ENCODE peak calls at places on chromosome 15, in eight cellular contexts. E, U, R, W, X, P, B and L are unnamed samples.
A peak's percentile ranks its signal among the peaks of the same experiment; 100 is the strongest.

GRCh38 chr15:57586661-57587404 is 4.9 kb upstream of the MYZAP start:
- DNase-seq in E (no peak), U (no peak), R (no peak), W (no peak), X (no peak), P (no peak), B (no peak), L (no peak)

GRCh38 chr15:75069301-75069925 is 46.0 kb downstream of the PPCDC start:
- DNase-seq in E (no peak), U (no peak), R (no peak), W (no peak), X (no peak), P (no peak), B (no peak), L (no peak)

GRCh38 chr15:35289029-35289617 is 204.0 kb upstream of the NANOGP8 start:
- DNase-seq in E (peak; percentile 39), U (no peak), R (no peak), W (peak; percentile 74), X (peak; percentile 81), P (no peak), B (peak; percentile 73), L (peak; percentile 47)

GRCh38 chr15:66619152-66619903 is 53.5 kb upstream of the LCTL start:
- DNase-seq in E (peak; percentile 35), U (peak; percentile 85), R (peak; percentile 66), W (peak; percentile 80), X (peak; percentile 90), P (peak; percentile 78), B (peak; percentile 69), L (no peak)

GRCh38 chr15:80095511-80095910 is 36.0 kb downstream of the ZFAND6 start:
- DNase-seq in E (no peak), U (no peak), R (no peak), W (no peak), X (no peak), P (no peak), B (no peak), L (no peak)

GRCh38 chr15:55289011-55289572 is 521 bp downstream of the RAB27A start:
- DNase-seq in E (no peak), U (peak; percentile 39), R (peak; percentile 37), W (peak; percentile 40), X (peak; percentile 75), P (no peak), B (peak; percentile 18), L (no peak)

GRCh38 chr15:35470441-35470840 is 75.5 kb downstream of the DPH6 start:
- DNase-seq in E (no peak), U (no peak), R (no peak), W (no peak), X (no peak), P (no peak), B (no peak), L (no peak)

GRCh38 chr15:65979316-65979715 is 110.0 kb downstream of the RAB11A start:
- DNase-seq in E (no peak), U (no peak), R (no peak), W (no peak), X (peak; percentile 5), P (no peak), B (no peak), L (no peak)

GRCh38 chr15:41620536-41621199 is 39.5 kb upstream of the MGA start:
- DNase-seq in E (no peak), U (no peak), R (no peak), W (no peak), X (no peak), P (no peak), B (no peak), L (no peak)

GRCh38 chr15:74783072-74783807 is 1.4 kb downstream of the CSK start:
- DNase-seq in E (no peak), U (no peak), R (no peak), W (no peak), X (peak; percentile 65), P (no peak), B (no peak), L (no peak)

GRCh38 chr15:41476416-41477048 is 17.1 kb upstream of the ITPKA start:
- DNase-seq in E (no peak), U (no peak), R (peak; percentile 35), W (no peak), X (peak; percentile 30), P (no peak), B (no peak), L (no peak)

GRCh38 chr15:25863067-25863967 is at the start of gene ATP10A:
- DNase-seq in E (no peak), U (peak; percentile 44), R (no peak), W (peak; percentile 30), X (peak; percentile 72), P (peak; percentile 30), B (peak; percentile 57), L (no peak)

GRCh38 chr15:76368135-76368588 is 31.6 kb downstream of the ISL2 start:
- DNase-seq in E (no peak), U (no peak), R (no peak), W (peak; percentile 14), X (peak; percentile 28), P (no peak), B (no peak), L (no peak)

GRCh38 chr15:91049378-91050127 is 27.2 kb upstream of the VPS33B start:
- DNase-seq in E (peak; percentile 44), U (peak; percentile 60), R (peak; percentile 42), W (peak; percentile 74), X (peak; percentile 77), P (peak; percentile 58), B (peak; percentile 71), L (peak; percentile 11)

GRCh38 chr15:41870689-41871081 is 23.2 kb downstream of the SPTBN5 start:
- DNase-seq in E (no peak), U (no peak), R (no peak), W (peak; percentile 98), X (peak; percentile 54), P (no peak), B (peak; percentile 76), L (peak; percentile 5)

GRCh38 chr15:74399511-74400312 is 32.3 kb upstream of the CYP11A1 start:
- DNase-seq in E (no peak), U (no peak), R (no peak), W (peak; percentile 76), X (peak; percentile 86), P (no peak), B (peak; percentile 87), L (no peak)

GRCh38 chr15:35351059-35351458 is 194.9 kb downstream of the DPH6 start:
- DNase-seq in E (no peak), U (no peak), R (no peak), W (no peak), X (no peak), P (no peak), B (no peak), L (no peak)

GRCh38 chr15:83973816-83974215 is 261.8 kb upstream of the GOLGA6L4 start:
- DNase-seq in E (no peak), U (no peak), R (no peak), W (peak; percentile 30), X (peak; percentile 1), P (no peak), B (no peak), L (no peak)

GRCh38 chr15:70271422-70272088 is 173.8 kb upstream of the TLE3 start:
- DNase-seq in E (peak; percentile 82), U (no peak), R (no peak), W (peak; percentile 86), X (peak; percentile 93), P (no peak), B (peak; percentile 97), L (peak; percentile 92)

GRCh38 chr15:64430000-64430735 is 30.2 kb upstream of the ZNF609 start:
- DNase-seq in E (peak; percentile 87), U (peak; percentile 42), R (no peak), W (no peak), X (peak; percentile 89), P (no peak), B (peak; percentile 95), L (no peak)

DNA sequence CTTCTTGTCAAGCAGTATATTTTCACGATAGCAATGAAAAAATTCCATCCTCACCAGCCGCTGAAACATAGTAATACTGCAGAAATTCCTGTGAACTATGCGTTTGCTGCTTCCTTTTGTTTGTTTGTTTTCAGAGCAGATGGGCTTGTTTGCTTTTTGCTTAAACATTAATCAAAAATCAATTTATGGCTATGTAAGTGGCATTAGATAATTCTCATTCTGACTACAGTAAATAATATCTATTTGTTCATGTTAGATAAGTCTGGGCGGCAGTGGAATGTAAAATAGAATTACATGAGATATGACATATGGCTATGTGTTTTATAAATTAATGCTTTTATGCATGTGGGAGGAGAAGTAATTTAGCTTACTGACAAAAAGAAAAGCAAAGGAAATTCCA is 163.7 kb downstream of the PGPEP1L start:
- DNase-seq in E (no peak), U (no peak), R (no peak), W (no peak), X (no peak), P (no peak), B (no peak), L (no peak)
- TF ChIP-seq CTCF in E (no peak), U (no peak), R (no peak), W (no peak), X (no peak), P (no peak), B (no peak), L (no peak)

DNA sequence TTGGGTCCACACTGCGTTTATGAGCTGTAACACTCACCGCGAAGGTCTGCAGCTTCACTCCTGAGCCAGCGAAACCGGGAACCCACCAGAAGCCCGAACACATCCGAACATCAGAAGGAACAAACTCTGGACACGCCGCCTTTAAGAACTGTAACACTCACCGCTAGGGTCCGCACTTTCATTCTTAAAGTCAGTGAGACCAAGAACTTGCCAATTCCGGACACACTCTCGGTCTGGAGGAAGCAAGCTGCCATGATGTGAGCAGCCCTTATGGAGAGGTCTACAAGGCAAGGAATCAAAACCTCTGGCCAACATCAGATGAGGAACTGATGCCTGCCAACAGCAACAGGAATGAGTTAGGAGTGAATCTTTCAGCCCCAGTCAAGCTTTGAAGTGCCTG is 62.9 kb downstream of the SLC28A2 start:
- DNase-seq in E (no peak), U (peak; percentile 59), R (no peak), W (peak; percentile 65), X (peak; percentile 9), P (peak; percentile 9), B (no peak), L (no peak)
- TF ChIP-seq CTCF in E (peak; percentile 3), U (no peak), R (no peak), W (peak; percentile 50), X (peak; percentile 7), P (peak; percentile 51), B (no peak), L (peak; percentile 17)

GRCh38 chr15:62639432-62639831 is 403.1 kb upstream of the TPM1 start:
- DNase-seq in E (no peak), U (no peak), R (no peak), W (no peak), X (no peak), P (no peak), B (no peak), L (no peak)
- TF ChIP-seq CTCF in E (no peak), U (no peak), R (no peak), W (no peak), X (no peak), P (no peak), B (no peak), L (no peak)

DNA sequence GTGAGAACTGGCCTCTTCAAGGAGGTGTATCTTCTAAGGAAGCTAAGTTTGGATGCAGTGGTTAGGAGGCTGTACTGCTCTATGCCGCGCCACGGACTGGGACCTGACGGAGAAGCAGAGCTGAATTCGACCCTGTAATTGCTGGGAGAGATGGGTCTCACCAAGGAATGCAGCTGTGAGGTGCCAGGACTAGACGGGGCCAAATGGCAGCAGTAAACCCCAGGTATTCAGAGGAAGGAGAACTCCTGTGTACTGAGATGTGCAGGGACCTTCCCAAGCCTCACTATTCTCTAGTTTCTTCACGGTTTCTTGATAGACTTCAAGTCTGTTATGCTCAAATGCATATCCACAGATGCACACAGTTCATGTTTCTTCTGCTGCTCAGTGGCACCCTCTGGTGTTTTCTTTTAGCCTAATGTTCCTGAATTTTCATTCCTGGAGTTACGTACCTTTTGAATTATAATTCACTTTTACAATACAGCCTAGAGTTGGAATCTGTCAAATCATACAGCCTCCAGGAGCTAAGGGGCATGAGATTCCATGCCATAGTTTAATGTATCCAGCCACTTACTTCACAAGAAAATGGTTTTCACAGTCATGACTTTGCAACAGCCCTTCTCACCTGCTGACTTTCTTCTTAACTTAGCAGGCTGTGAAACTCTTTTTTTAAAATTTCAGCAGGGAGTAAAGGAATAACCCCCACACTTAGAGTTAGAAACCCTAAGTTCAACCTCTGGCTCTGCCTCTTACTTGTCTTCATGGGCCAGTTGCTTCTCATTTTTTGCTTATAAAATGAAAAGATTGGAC is 61.8 kb downstream of the GLDN start:
- DNase-seq in E (peak; percentile 10), U (no peak), R (no peak), W (peak; percentile 76), X (peak; percentile 70), P (no peak), B (peak; percentile 55), L (no peak)
- TF ChIP-seq CTCF in E (peak; percentile 72), U (no peak), R (peak; percentile 17), W (peak; percentile 70), X (peak; percentile 64), P (peak; percentile 75), B (peak; percentile 72), L (peak; percentile 76)